ENCODE peak calls at places on chromosome 5, in four cellular contexts. C, D, Q and T are unnamed samples.

GRCh38 chr5:41503860-41504259 is 6.5 kb downstream of the PLCXD3 start:
- DNase-seq in C (no peak), D (no peak), Q (no peak), T (no peak)

GRCh38 chr5:172569862-172570558 is 71.1 kb upstream of the NEURL1B start:
- DNase-seq in C (no peak), D (no peak), Q (no peak), T (peak; percentile 35)

GRCh38 chr5:172747471-172747870 is 23.5 kb downstream of the DUSP1 start:
- DNase-seq in C (no peak), D (no peak), Q (no peak), T (no peak)

GRCh38 chr5:157108961-157109360 is at the start of gene HAVCR2:
- DNase-seq in C (no peak), D (no peak), Q (no peak), T (no peak)

GRCh38 chr5:175131432-175131831 is 312.6 kb downstream of the DRD1 start:
- DNase-seq in C (no peak), D (peak; percentile 54), Q (no peak), T (peak; percentile 29)

GRCh38 chr5:108672639-108673038 is 75.1 kb upstream of the FER start:
- DNase-seq in C (no peak), D (no peak), Q (no peak), T (no peak)

GRCh38 chr5:120927923-120928322 is 463.8 kb downstream of the PRR16 start:
- DNase-seq in C (no peak), D (no peak), Q (no peak), T (no peak)

GRCh38 chr5:173717959-173718358 is 101.5 kb upstream of the BOD1 start:
- DNase-seq in C (no peak), D (no peak), Q (no peak), T (no peak)

GRCh38 chr5:169116961-169117461 is 183.9 kb downstream of the SLIT3 start:
- DNase-seq in C (no peak), D (no peak), Q (peak; percentile 11), T (peak; percentile 70)

DNA sequence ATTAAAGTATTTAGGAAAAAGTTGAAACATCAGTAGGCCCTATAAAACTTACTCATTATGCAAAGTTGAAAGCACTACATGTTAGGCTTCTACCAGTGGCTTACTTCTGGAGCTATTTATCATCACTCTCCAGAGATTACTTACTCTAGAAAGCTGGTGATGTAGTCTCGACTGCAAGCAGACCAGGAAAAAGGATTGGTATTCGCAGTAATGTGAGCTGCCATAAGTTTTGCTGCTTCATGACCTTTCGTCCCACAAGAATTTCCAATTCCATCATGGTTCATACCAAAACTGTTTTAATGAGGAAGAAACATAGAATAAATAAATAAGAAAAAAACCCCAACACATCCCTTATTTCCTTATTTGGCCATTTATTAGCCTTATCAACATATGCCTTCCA is 181.9 kb downstream of the ADAMTS6 start:
- DNase-seq in C (no peak), D (no peak), Q (no peak), T (no peak)
- TF ChIP-seq TEAD4 in C (no peak), D (no peak), Q (no peak), T (no peak)

GRCh38 chr5:763397-763796 is 21.1 kb downstream of the ZDHHC11B start:
- DNase-seq in C (peak; percentile 26), D (no peak), Q (no peak), T (no peak)
- TF ChIP-seq TEAD4 in C (no peak), D (no peak), Q (no peak), T (no peak)

GRCh38 chr5:149439899-149440655 is 61.0 kb upstream of the IL17B start:
- DNase-seq in C (peak; percentile 50), D (no peak), Q (peak; percentile 79), T (peak; percentile 63)
- TF ChIP-seq TEAD4 in C (no peak), D (no peak), Q (no peak), T (no peak)

DNA sequence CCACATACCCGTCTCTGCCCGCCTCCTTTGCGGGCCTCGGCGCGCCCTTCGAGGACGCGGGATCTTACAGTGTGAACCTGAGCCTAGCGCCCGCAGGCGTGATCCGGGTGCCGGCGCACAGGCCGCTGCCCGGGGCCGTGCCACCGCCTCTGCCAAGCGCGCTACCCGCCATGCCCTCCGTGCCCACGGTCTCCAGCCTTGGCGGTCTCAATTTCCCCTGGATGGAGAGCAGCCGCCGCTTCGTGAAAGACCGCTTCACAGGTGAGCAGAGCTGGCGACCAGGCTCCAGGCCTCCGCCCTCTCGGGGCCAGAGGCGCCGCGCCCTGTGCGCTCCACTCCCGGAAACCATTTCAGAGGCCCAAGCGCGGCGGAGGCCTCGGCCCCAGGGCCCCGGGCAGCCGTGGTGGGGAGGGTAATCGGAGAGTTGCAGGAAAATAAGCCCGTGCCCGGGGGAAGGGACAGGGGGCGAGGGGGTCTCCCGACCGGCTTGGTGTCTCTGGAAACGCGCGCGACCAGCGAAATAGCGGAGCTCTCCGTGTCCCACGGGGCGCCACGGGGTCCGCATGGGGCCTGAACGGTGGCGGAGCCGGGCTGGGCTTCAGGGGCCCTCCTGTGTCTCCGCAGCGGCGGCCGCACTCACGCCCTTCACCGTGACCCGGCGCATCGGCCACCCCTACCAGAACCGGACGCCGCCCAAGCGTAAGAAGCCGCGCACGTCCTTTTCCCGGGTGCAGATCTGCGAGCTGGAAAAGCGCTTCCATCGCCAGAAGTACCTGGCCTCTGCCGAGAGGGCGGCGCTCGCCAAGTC is 682 bp downstream of the TLX3 start:
- DNase-seq in C (peak; percentile 80), D (peak; percentile 66), Q (no peak), T (peak; percentile 80)
- TF ChIP-seq TEAD4 in C (no peak), D (no peak), Q (no peak), T (no peak)

DNA sequence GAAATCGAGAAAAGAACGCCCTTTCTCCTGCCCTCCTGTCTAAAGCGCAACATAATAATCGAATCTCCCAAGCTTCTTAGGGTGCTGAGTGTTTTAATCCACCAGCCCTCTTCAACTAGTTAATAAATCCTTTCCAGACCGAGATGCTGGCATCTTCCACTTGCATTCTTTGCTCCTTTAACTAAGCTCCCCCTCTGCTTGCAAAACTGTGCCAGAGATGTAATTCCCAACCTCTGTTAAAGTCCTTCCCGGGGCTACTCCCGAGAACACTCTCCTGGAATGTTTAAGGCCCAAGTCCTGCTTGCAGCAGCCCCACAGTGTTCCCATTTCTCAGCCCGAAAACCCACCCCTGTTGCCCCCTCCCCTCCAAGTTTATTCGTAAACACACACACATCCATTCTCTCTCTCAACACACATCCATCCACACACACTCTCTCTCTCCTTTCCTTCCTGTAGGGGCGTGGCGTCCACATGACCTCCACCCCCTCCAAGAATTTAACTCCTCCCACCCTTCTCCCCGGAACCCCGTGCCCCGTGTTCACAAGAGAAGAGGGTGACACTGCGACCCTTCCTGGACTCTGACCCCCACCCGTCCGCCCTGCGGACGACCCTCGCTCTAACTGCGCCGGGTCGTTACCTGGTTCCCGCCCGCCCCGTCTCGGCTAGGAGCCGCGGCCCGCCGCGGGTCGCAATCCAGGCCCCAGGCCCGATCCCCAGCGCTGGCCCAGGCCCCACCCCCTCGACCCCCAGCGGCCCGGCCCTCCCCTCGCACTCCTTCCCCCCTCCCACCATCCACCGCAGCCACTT is 7.0 kb upstream of the MGAT1 start:
- DNase-seq in C (peak; percentile 98), D (no peak), Q (peak; percentile 96), T (no peak)
- TF ChIP-seq TEAD4 in C (no peak), D (no peak), Q (no peak), T (no peak)